ENCODE peak calls at places on chromosomes 2 and 18, in eight cellular contexts. E is fibroblast of lung, D is neural progenitor cell, R is HCT116, V is suprapubic skin, Z is prostate gland, M is brain microvascular endothelial cell, K is IMR-90. S is an unnamed sample.

GRCh38 chr2:71901466-71901865 is 246.2 kb downstream of the CYP26B1 start:
- DNase-seq in E (peak; percentile 48), D (no peak), R (no peak), V (no peak), Z (no peak), M (no peak), K (no peak), S (no peak)

GRCh38 chr2:60735496-60736250 is 20.4 kb upstream of the PAPOLG start:
- DNase-seq in E (no peak), D (peak; percentile 65), R (no peak), V (no peak), Z (no peak), M (no peak), K (no peak), S (no peak)

GRCh38 chr2:227717687-227718567 is at the start of gene SLC19A3:
- DNase-seq in E (peak; percentile 85), D (peak; percentile 94), R (no peak), V (peak; percentile 88), Z (peak; percentile 58), M (peak; percentile 59), K (peak; percentile 50), S (no peak)

GRCh38 chr2:75311521-75311920 is 112.2 kb upstream of the TACR1 start:
- DNase-seq in E (no peak), D (no peak), R (no peak), V (no peak), Z (no peak), M (no peak), K (no peak), S (no peak)

GRCh38 chr18:26875040-26875654 is 9.6 kb upstream of the AQP4 start:
- DNase-seq in E (no peak), D (no peak), R (no peak), V (no peak), Z (no peak), M (no peak), K (no peak), S (no peak)

GRCh38 chr2:109612991-109613921 is 510 bp downstream of the SEPTIN10 start:
- DNase-seq in E (peak; percentile 70), D (peak; percentile 78), R (no peak), V (no peak), Z (peak; percentile 30), M (peak; percentile 20), K (peak; percentile 61), S (no peak)

GRCh38 chr2:171244970-171245782 is 84.5 kb upstream of the TLK1 start:
- DNase-seq in E (peak; percentile 30), D (no peak), R (no peak), V (no peak), Z (no peak), M (peak; percentile 9), K (peak; percentile 44), S (no peak)

GRCh38 chr2:134727385-134727784 is 8.6 kb upstream of the TMEM163 start:
- DNase-seq in E (peak; percentile 78), D (no peak), R (no peak), V (no peak), Z (no peak), M (peak; percentile 70), K (no peak), S (no peak)

GRCh38 chr2:239291505-239292350 is 109.1 kb downstream of the HDAC4 start:
- DNase-seq in E (no peak), D (peak; percentile 95), R (no peak), V (peak; percentile 52), Z (no peak), M (no peak), K (no peak), S (no peak)

GRCh38 chr2:239164281-239164871 is 236.4 kb downstream of the HDAC4 start:
- DNase-seq in E (peak; percentile 0), D (no peak), R (no peak), V (peak; percentile 64), Z (no peak), M (no peak), K (no peak), S (no peak)

GRCh38 chr2:28637648-28638047 is 114.0 kb upstream of the PPP1CB start:
- DNase-seq in E (no peak), D (no peak), R (no peak), V (no peak), Z (no peak), M (no peak), K (no peak), S (no peak)

GRCh38 chr2:41498791-41499190 is 549.0 kb upstream of the PKDCC start:
- DNase-seq in E (no peak), D (no peak), R (no peak), V (no peak), Z (no peak), M (no peak), K (no peak), S (no peak)

GRCh38 chr18:76627444-76627843 is 132.4 kb upstream of the ZNF516 start:
- DNase-seq in E (no peak), D (no peak), R (no peak), V (no peak), Z (no peak), M (no peak), K (no peak), S (no peak)

GRCh38 chr2:147806846-147807245 is 38.0 kb upstream of the ACVR2A start:
- DNase-seq in E (peak; percentile 79), D (no peak), R (no peak), V (no peak), Z (peak; percentile 6), M (no peak), K (peak; percentile 19), S (no peak)

GRCh38 chr2:151083864-151084263 is 177.8 kb downstream of the RBM43 start:
- DNase-seq in E (no peak), D (no peak), R (no peak), V (no peak), Z (no peak), M (no peak), K (no peak), S (no peak)

GRCh38 chr2:110948027-110948687 is 172.6 kb upstream of the BCL2L11 start:
- DNase-seq in E (no peak), D (no peak), R (no peak), V (no peak), Z (no peak), M (no peak), K (no peak), S (no peak)

GRCh38 chr2:110943070-110943634 is 177.6 kb upstream of the BCL2L11 start:
- DNase-seq in E (no peak), D (no peak), R (no peak), V (no peak), Z (no peak), M (no peak), K (no peak), S (no peak)

DNA sequence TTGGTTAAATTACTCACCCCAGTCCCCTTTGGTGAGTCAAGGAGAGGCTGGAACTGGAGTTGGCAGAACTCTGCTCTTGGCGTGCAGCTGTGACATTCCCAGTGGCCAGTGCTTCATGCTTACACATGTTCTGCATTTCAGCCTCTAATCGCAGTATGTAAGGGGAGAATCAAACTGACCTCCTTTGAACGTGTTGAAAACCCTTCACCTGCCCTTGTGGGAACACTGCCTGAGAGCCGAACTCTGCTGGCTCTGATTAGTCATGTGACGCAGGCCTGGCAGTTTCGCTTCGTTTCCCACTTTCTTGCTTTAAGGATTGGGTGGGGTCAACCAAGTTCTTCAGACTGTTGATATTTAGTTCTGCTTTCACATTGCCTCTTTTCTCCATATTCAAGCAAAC is 173.8 kb upstream of the BCL2L11 start:
- DNase-seq in E (no peak), D (no peak), R (no peak), V (no peak), Z (no peak), M (no peak), K (no peak), S (no peak)
- H3K27ac ChIP-seq in E (no peak overlapping the region), D (no peak overlapping the region), R (no peak overlapping the region), V (no peak overlapping the region), Z (no peak overlapping the region), M (no peak overlapping the region), K (no peak overlapping the region), S (no peak overlapping the region)

DNA sequence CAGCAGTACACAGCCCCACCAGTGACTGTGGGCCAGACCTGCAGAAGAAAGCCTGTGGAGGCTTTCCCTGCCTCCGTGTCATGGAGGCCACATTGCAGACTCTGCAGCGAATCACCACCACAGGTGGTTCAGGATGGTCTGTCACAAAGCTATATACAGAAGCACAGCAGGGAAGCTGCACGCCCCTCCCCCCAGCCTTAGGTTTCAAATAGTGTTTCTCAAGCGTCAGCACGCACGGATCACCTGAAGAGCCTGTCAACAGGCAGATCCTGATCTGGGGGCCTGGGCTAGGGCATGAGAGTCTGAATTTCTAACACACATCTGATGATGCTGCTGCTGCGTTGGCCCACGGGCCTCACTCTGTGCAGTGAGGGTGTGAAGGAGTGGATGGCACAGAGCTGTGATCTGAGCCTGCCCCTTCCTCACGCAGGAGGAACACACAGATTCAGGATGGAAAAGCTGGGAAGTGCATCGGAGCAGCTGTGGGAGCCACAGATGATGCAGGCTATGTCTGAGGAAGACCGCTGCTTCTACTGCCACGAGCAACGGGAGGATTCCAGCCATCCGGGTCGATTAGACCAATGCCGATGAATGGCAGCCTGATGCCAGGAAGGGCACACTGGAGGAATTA is 96.6 kb downstream of the UXS1 start:
- DNase-seq in E (no peak), D (peak; percentile 23), R (no peak), V (no peak), Z (no peak), M (no peak), K (no peak), S (no peak)
- H3K27ac ChIP-seq in E (no peak overlapping the region), D (no peak overlapping the region), R (no peak overlapping the region), V (no peak overlapping the region), Z (no peak overlapping the region), M (no peak overlapping the region), K (no peak overlapping the region), S (no peak overlapping the region)

DNA sequence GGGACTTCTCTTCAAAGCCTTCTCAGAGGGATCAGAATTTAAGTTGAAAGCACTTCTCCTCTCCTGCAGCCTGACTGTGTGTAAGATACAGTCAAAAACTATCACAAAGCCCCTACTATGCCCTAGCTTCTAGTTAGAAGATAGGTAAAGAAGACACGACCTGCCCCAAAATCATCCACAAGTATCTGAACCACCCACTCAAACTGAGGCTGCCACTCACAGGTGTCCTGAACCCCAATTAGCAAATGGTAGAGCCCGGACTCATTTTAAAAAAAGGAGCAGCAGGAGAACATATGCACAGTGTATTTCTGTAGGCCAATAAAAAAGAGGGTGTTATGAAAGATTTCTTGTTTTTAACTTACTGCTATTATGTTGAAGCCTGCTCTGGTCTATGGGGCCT is 74.4 kb downstream of the ANKRD44 start:
- DNase-seq in E (no peak), D (no peak), R (no peak), V (no peak), Z (no peak), M (no peak), K (no peak), S (no peak)
- H3K27ac ChIP-seq in E (no peak overlapping the region), D (no peak overlapping the region), R (no peak overlapping the region), V (no peak overlapping the region), Z (no peak overlapping the region), M (no peak overlapping the region), K (no peak overlapping the region), S (no peak overlapping the region)

DNA sequence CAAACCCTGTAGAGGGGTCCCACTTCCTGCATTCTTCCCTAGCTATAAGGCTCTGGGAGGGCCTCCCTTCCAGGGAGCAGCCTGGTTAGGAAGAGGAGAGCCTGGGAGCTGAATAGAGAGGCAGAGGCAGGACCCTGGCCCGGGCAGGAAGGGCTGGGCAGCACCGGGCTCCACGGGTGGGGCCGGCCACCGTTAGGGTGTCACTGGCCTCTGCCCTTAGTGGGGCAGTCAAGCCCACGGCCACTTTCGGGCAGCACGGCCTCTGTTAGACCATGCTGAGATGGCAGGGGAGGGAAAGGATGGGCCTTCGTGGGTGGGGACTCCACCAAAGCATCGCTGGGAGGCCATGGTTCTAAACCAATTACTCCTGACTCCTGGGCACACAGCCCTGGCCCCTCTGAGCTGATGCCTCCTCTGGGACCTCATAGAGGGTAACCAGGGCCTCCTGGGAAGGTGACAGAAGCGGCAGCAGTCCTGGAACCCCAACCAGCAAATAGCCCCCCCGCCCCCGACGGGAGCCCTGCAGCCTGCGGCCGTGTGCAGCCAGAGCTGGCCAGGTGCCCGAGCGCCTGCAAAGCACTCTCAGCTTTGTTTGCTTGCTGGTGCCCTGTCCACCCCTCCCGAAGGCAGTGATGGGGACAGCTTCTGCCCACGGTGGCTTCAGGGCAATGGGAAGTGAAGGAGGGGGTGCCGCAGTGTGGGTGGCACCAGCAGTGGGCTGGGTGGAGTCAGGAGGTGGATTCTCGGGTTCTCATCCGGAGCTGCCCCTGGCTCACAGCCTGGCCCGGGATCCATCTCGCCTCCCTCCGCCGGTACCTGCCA is 16.3 kb upstream of the HPCAL1 start:
- DNase-seq in E (no peak), D (no peak), R (no peak), V (no peak), Z (no peak), M (no peak), K (no peak), S (no peak)
- H3K27ac ChIP-seq in E (no peak overlapping the region), D (no peak overlapping the region), R (peak overlapping the region; percentile 95), V (no peak overlapping the region), Z (no peak overlapping the region), M (no peak overlapping the region), K (no peak overlapping the region), S (no peak overlapping the region)